ENCODE peak calls at places on chromosomes 13 and 19, in seven cellular contexts. One of them, this sample, is unnamed.

GRCh38 chr19:3365447-3366103 is 808 bp upstream of the NFIC start:
- DNase-seq in nephron progenitor cell: no peak
- DNase-seq in astrocyte of the cerebellum: no peak
- DNase-seq in transverse colon: peak; percentile 66
- DNase-seq in foreskin fibroblast: peak; percentile 87
- DNase-seq in RWPE1: no peak
- DNase-seq in esophagus squamous epithelium: no peak
- DNase-seq in this sample: no peak

GRCh38 chr19:39997595-39998216 is 846 bp downstream of the ZNF546 start:
- DNase-seq in foreskin fibroblast: peak; percentile 80
- DNase-seq in nephron progenitor cell: no peak
- DNase-seq in RWPE1: no peak
- DNase-seq in astrocyte of the cerebellum: no peak
- DNase-seq in esophagus squamous epithelium: no peak
- DNase-seq in transverse colon: no peak
- DNase-seq in this sample: no peak

GRCh38 chr19:52248256-52248655 is 21.1 kb upstream of the ZNF766 start:
- DNase-seq in nephron progenitor cell: peak; percentile 6
- DNase-seq in astrocyte of the cerebellum: no peak
- DNase-seq in transverse colon: peak; percentile 66
- DNase-seq in esophagus squamous epithelium: no peak
- DNase-seq in RWPE1: no peak
- DNase-seq in foreskin fibroblast: peak; percentile 64
- DNase-seq in this sample: peak; percentile 4

GRCh38 chr13:93953856-93954255 is 525.6 kb downstream of the DCT start:
- DNase-seq in astrocyte of the cerebellum: no peak
- DNase-seq in transverse colon: no peak
- DNase-seq in nephron progenitor cell: no peak
- DNase-seq in RWPE1: no peak
- DNase-seq in foreskin fibroblast: peak; percentile 38
- DNase-seq in esophagus squamous epithelium: no peak
- DNase-seq in this sample: no peak

GRCh38 chr19:47414469-47414868 is 4.9 kb downstream of the MEIS3 start:
- DNase-seq in RWPE1: no peak
- DNase-seq in esophagus squamous epithelium: no peak
- DNase-seq in transverse colon: no peak
- DNase-seq in foreskin fibroblast: no peak
- DNase-seq in astrocyte of the cerebellum: no peak
- DNase-seq in nephron progenitor cell: peak; percentile 46
- DNase-seq in this sample: no peak

GRCh38 chr19:1259206-1259872 is 9.8 kb upstream of the CIRBP start:
- DNase-seq in RWPE1: no peak
- DNase-seq in esophagus squamous epithelium: no peak
- DNase-seq in transverse colon: peak; percentile 88
- DNase-seq in astrocyte of the cerebellum: no peak
- DNase-seq in foreskin fibroblast: peak; percentile 84
- DNase-seq in nephron progenitor cell: peak; percentile 74
- DNase-seq in this sample: no peak

GRCh38 chr13:45876781-45877180 is 25.2 kb upstream of the SIAH3 start:
- DNase-seq in transverse colon: no peak
- DNase-seq in esophagus squamous epithelium: no peak
- DNase-seq in nephron progenitor cell: no peak
- DNase-seq in astrocyte of the cerebellum: no peak
- DNase-seq in foreskin fibroblast: no peak
- DNase-seq in RWPE1: no peak
- DNase-seq in this sample: no peak

GRCh38 chr19:45913874-45914830 is at the start of gene NANOS2:
- DNase-seq in esophagus squamous epithelium: no peak
- DNase-seq in RWPE1: no peak
- DNase-seq in foreskin fibroblast: peak; percentile 9
- DNase-seq in transverse colon: no peak
- DNase-seq in nephron progenitor cell: peak; percentile 51
- DNase-seq in astrocyte of the cerebellum: no peak
- DNase-seq in this sample: no peak

GRCh38 chr19:32224371-32225244 is 120.8 kb upstream of the ZNF507 start:
- DNase-seq in astrocyte of the cerebellum: no peak
- DNase-seq in nephron progenitor cell: peak; percentile 87
- DNase-seq in RWPE1: peak; percentile 61
- DNase-seq in esophagus squamous epithelium: no peak
- DNase-seq in transverse colon: peak; percentile 56
- DNase-seq in foreskin fibroblast: peak; percentile 79
- DNase-seq in this sample: no peak

GRCh38 chr13:55566334-55566733 is 1574.4 kb upstream of the PRR20A start:
- DNase-seq in RWPE1: no peak
- DNase-seq in transverse colon: no peak
- DNase-seq in nephron progenitor cell: no peak
- DNase-seq in astrocyte of the cerebellum: no peak
- DNase-seq in foreskin fibroblast: no peak
- DNase-seq in esophagus squamous epithelium: no peak
- DNase-seq in this sample: no peak

GRCh38 chr19:58409010-58409790 is 751 bp downstream of the ZNF584 start:
- DNase-seq in esophagus squamous epithelium: no peak
- DNase-seq in astrocyte of the cerebellum: no peak
- DNase-seq in nephron progenitor cell: peak; percentile 33
- DNase-seq in transverse colon: no peak
- DNase-seq in foreskin fibroblast: peak; percentile 63
- DNase-seq in RWPE1: no peak
- DNase-seq in this sample: no peak

GRCh38 chr19:11902228-11902627 is 14.6 kb downstream of the ZNF69 start:
- DNase-seq in astrocyte of the cerebellum: no peak
- DNase-seq in esophagus squamous epithelium: no peak
- DNase-seq in RWPE1: no peak
- DNase-seq in transverse colon: no peak
- DNase-seq in foreskin fibroblast: no peak
- DNase-seq in nephron progenitor cell: no peak
- DNase-seq in this sample: no peak

GRCh38 chr13:111856571-111856970 is 210.4 kb upstream of the SOX1 start:
- DNase-seq in RWPE1: no peak
- DNase-seq in astrocyte of the cerebellum: no peak
- DNase-seq in nephron progenitor cell: no peak
- DNase-seq in transverse colon: no peak
- DNase-seq in esophagus squamous epithelium: no peak
- DNase-seq in foreskin fibroblast: no peak
- DNase-seq in this sample: no peak

GRCh38 chr13:49499889-49500660 is 4.3 kb downstream of the PHF11 start:
- DNase-seq in foreskin fibroblast: peak; percentile 70
- DNase-seq in esophagus squamous epithelium: no peak
- DNase-seq in nephron progenitor cell: no peak
- DNase-seq in transverse colon: no peak
- DNase-seq in astrocyte of the cerebellum: peak; percentile 62
- DNase-seq in RWPE1: no peak
- DNase-seq in this sample: peak; percentile 41

GRCh38 chr13:40031031-40031430 is 375.6 kb downstream of the COG6 start:
- DNase-seq in nephron progenitor cell: no peak
- DNase-seq in RWPE1: peak; percentile 30
- DNase-seq in transverse colon: no peak
- DNase-seq in esophagus squamous epithelium: no peak
- DNase-seq in foreskin fibroblast: peak; percentile 50
- DNase-seq in astrocyte of the cerebellum: peak; percentile 12
- DNase-seq in this sample: no peak

DNA sequence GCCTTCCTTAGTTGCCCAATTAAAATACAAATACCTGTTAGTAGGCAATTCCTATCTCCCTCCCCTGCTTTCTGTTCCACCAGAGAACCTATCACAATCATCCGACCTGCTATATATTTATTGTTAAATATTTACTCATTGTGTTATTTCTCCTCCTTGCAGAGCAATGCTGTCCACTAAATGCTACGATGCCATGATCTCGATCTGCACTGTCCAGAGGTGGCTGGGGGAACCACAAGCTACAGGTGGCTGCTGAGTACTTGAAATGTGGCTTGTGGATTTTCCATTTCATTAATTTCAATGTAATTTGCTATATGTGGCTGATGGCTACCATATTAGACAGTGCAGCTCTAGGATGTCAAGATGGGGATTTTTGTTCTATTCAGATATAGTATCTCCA is 5.1 kb downstream of the KLK6 start:
- DNase-seq in transverse colon: no peak
- DNase-seq in foreskin fibroblast: no peak
- DNase-seq in astrocyte of the cerebellum: no peak
- DNase-seq in esophagus squamous epithelium: no peak
- DNase-seq in nephron progenitor cell: no peak
- DNase-seq in RWPE1: no peak
- DNase-seq in this sample: no peak
- TF ChIP-seq CTCF in transverse colon: no peak
- TF ChIP-seq CTCF in foreskin fibroblast: no peak
- TF ChIP-seq CTCF in astrocyte of the cerebellum: no peak
- TF ChIP-seq CTCF in esophagus squamous epithelium: no peak
- TF ChIP-seq CTCF in nephron progenitor cell: no peak
- TF ChIP-seq CTCF in RWPE1: no peak
- TF ChIP-seq CTCF in this sample: no peak

DNA sequence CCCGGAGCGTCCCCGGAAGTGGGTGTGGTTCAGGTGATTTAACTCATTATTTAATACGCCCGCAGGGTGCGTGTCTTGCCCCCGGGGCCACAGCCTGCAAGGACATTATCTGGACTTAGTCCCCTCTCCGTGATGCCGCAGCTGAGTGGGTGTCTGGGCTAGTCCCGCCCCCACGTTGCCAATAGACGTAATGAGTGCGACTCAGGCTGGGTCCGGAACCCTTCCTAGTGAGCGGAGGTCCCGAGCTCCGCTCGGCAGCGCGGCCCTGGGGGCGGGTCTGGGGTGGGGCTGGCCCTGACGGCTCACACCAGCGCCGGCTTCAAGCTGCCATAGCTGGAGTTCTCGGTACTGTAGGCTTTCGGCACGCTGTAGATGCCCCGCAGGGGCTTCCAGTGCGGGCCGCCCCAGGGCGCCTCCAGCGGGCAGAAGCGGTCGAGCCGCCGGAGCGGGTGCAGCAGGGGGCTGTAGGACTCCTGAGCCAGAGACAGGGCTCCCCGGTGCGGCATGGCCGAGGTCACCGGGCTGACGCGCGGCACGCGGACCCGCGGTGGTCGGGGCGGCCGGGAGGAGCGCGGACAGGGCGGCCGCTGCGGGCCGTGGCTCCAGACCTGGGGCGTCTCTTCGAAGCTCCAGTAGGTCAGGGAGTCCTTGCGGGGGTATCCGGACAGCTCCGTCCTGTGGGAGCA is 918 bp upstream of the LHB start:
- DNase-seq in astrocyte of the cerebellum: no peak
- DNase-seq in nephron progenitor cell: peak; percentile 70
- DNase-seq in esophagus squamous epithelium: no peak
- DNase-seq in foreskin fibroblast: peak; percentile 81
- DNase-seq in transverse colon: peak; percentile 49
- DNase-seq in RWPE1: no peak
- DNase-seq in this sample: no peak
- TF ChIP-seq CTCF in astrocyte of the cerebellum: peak; percentile 42
- TF ChIP-seq CTCF in nephron progenitor cell: peak; percentile 46
- TF ChIP-seq CTCF in esophagus squamous epithelium: no peak
- TF ChIP-seq CTCF in foreskin fibroblast: peak; percentile 39
- TF ChIP-seq CTCF in transverse colon: peak; percentile 40
- TF ChIP-seq CTCF in RWPE1: peak; percentile 71
- TF ChIP-seq CTCF in this sample: peak; percentile 55

GRCh38 chr13:35826626-35827254 is 304.4 kb downstream of the DCLK1 start:
- DNase-seq in astrocyte of the cerebellum: no peak
- DNase-seq in transverse colon: no peak
- DNase-seq in esophagus squamous epithelium: no peak
- DNase-seq in foreskin fibroblast: no peak
- DNase-seq in nephron progenitor cell: peak; percentile 15
- DNase-seq in RWPE1: no peak
- DNase-seq in this sample: no peak
- TF ChIP-seq CTCF in astrocyte of the cerebellum: no peak
- TF ChIP-seq CTCF in transverse colon: no peak
- TF ChIP-seq CTCF in esophagus squamous epithelium: no peak
- TF ChIP-seq CTCF in foreskin fibroblast: no peak
- TF ChIP-seq CTCF in nephron progenitor cell: peak; percentile 27
- TF ChIP-seq CTCF in RWPE1: no peak
- TF ChIP-seq CTCF in this sample: peak; percentile 15

GRCh38 chr13:110645750-110646149 is 30.4 kb downstream of the NAXD start:
- DNase-seq in foreskin fibroblast: no peak
- DNase-seq in RWPE1: no peak
- DNase-seq in nephron progenitor cell: no peak
- DNase-seq in esophagus squamous epithelium: no peak
- DNase-seq in transverse colon: no peak
- DNase-seq in astrocyte of the cerebellum: no peak
- DNase-seq in this sample: no peak

GRCh38 chr13:110643768-110644421 is 28.6 kb downstream of the NAXD start:
- DNase-seq in astrocyte of the cerebellum: no peak
- DNase-seq in foreskin fibroblast: no peak
- DNase-seq in nephron progenitor cell: no peak
- DNase-seq in esophagus squamous epithelium: no peak
- DNase-seq in transverse colon: no peak
- DNase-seq in RWPE1: no peak
- DNase-seq in this sample: no peak

GRCh38 chr13:110643324-110643723 is 28.0 kb downstream of the NAXD start:
- DNase-seq in RWPE1: no peak
- DNase-seq in foreskin fibroblast: no peak
- DNase-seq in transverse colon: no peak
- DNase-seq in esophagus squamous epithelium: no peak
- DNase-seq in astrocyte of the cerebellum: no peak
- DNase-seq in nephron progenitor cell: no peak
- DNase-seq in this sample: no peak

GRCh38 chr13:110646442-110647364 is 31.4 kb downstream of the NAXD start:
- DNase-seq in RWPE1: no peak
- DNase-seq in astrocyte of the cerebellum: no peak
- DNase-seq in esophagus squamous epithelium: no peak
- DNase-seq in foreskin fibroblast: no peak
- DNase-seq in nephron progenitor cell: no peak
- DNase-seq in transverse colon: no peak
- DNase-seq in this sample: no peak

GRCh38 chr13:110644892-110645521 is 29.7 kb downstream of the NAXD start:
- DNase-seq in RWPE1: no peak
- DNase-seq in transverse colon: peak; percentile 66
- DNase-seq in esophagus squamous epithelium: no peak
- DNase-seq in foreskin fibroblast: peak; percentile 90
- DNase-seq in astrocyte of the cerebellum: no peak
- DNase-seq in nephron progenitor cell: peak; percentile 71
- DNase-seq in this sample: peak; percentile 7
- TF ChIP-seq CTCF in RWPE1: no peak
- TF ChIP-seq CTCF in transverse colon: peak; percentile 27
- TF ChIP-seq CTCF in esophagus squamous epithelium: peak; percentile 14
- TF ChIP-seq CTCF in foreskin fibroblast: peak; percentile 33
- TF ChIP-seq CTCF in astrocyte of the cerebellum: peak; percentile 43
- TF ChIP-seq CTCF in nephron progenitor cell: peak; percentile 37
- TF ChIP-seq CTCF in this sample: no peak

DNA sequence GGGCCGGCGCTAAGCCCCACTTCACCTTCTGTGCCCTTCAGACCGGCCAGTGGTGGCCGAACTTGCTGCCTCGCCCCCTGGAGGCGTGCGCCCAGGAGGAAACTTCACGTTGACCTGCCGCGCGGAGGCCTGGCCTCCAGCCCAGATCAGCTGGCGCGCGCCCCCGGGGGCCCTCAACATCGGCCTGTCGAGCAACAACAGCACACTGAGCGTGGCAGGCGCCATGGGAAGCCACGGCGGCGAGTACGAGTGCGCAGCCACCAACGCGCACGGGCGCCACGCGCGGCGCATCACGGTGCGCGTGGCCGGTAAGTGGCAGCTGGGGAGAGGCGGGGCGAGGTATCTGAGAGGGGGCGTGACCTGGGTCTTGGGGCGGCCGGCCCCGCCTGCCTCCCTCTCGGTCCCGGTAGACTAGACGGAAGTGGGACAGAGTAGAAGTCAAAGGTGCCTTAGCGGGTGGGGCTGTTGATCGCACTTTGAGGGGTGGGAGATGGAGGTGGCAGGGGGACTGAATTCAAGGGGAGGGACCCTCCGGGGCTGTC is 5.6 kb downstream of the ICAM5 start:
- DNase-seq in nephron progenitor cell: peak; percentile 51
- DNase-seq in esophagus squamous epithelium: no peak
- DNase-seq in transverse colon: peak; percentile 74
- DNase-seq in astrocyte of the cerebellum: no peak
- DNase-seq in RWPE1: no peak
- DNase-seq in foreskin fibroblast: peak; percentile 37
- DNase-seq in this sample: no peak
- TF ChIP-seq CTCF in nephron progenitor cell: no peak
- TF ChIP-seq CTCF in esophagus squamous epithelium: no peak
- TF ChIP-seq CTCF in transverse colon: no peak
- TF ChIP-seq CTCF in astrocyte of the cerebellum: no peak
- TF ChIP-seq CTCF in RWPE1: no peak
- TF ChIP-seq CTCF in foreskin fibroblast: peak; percentile 3
- TF ChIP-seq CTCF in this sample: no peak

GRCh38 chr13:25085125-25085742 is 10.7 kb upstream of the PABPC3 start:
- DNase-seq in transverse colon: peak; percentile 9
- DNase-seq in foreskin fibroblast: peak; percentile 50
- DNase-seq in RWPE1: peak; percentile 36
- DNase-seq in esophagus squamous epithelium: no peak
- DNase-seq in nephron progenitor cell: peak; percentile 36
- DNase-seq in astrocyte of the cerebellum: peak; percentile 9
- DNase-seq in this sample: no peak
- TF ChIP-seq CTCF in transverse colon: peak; percentile 45
- TF ChIP-seq CTCF in foreskin fibroblast: peak; percentile 58
- TF ChIP-seq CTCF in RWPE1: peak; percentile 55
- TF ChIP-seq CTCF in esophagus squamous epithelium: peak; percentile 32
- TF ChIP-seq CTCF in nephron progenitor cell: peak; percentile 67
- TF ChIP-seq CTCF in astrocyte of the cerebellum: peak; percentile 72
- TF ChIP-seq CTCF in this sample: peak; percentile 70